ENCODE peak calls at places on chromosomes 11 and 22, in nine cellular contexts. H, U, L, Y, P, G, O, W and F are unnamed samples.

GRCh38 chr11:32448232-32448631 is 12.9 kb upstream of the WT1 start:
- DNase-seq in H (no peak), U (peak; percentile 14), L (no peak), Y (peak; percentile 10), P (no peak), G (no peak), O (peak; percentile 74), W (no peak), F (peak; percentile 35)

GRCh38 chr11:85970593-85970992 is 98.3 kb downstream of the PICALM start:
- DNase-seq in H (no peak), U (no peak), L (no peak), Y (no peak), P (no peak), G (no peak), O (no peak), W (no peak), F (no peak)

GRCh38 chr11:18172686-18173085 is at the start of gene MRGPRX4:
- DNase-seq in H (no peak), U (no peak), L (no peak), Y (no peak), P (no peak), G (no peak), O (no peak), W (no peak), F (no peak)

GRCh38 chr22:48661984-48662383 is 1165.7 kb downstream of the BRD1 start:
- DNase-seq in H (no peak), U (no peak), L (no peak), Y (no peak), P (no peak), G (no peak), O (no peak), W (no peak), F (no peak)

GRCh38 chr11:60870733-60871377 is 3.5 kb downstream of the ZP1 start:
- DNase-seq in H (no peak), U (no peak), L (no peak), Y (no peak), P (peak; percentile 28), G (no peak), O (no peak), W (peak; percentile 31), F (no peak)

GRCh38 chr11:86214710-86215109 is 29.8 kb upstream of the EED start:
- DNase-seq in H (no peak), U (no peak), L (no peak), Y (no peak), P (peak; percentile 91), G (no peak), O (no peak), W (no peak), F (peak; percentile 64)

GRCh38 chr11:64251722-64251985 is 324 bp downstream of the PLCB3 start:
- DNase-seq in H (no peak), U (no peak), L (no peak), Y (no peak), P (no peak), G (no peak), O (no peak), W (no peak), F (no peak)

GRCh38 chr22:45039206-45039605 is 29.4 kb upstream of the PHF21B start:
- DNase-seq in H (no peak), U (no peak), L (no peak), Y (no peak), P (no peak), G (no peak), O (no peak), W (no peak), F (no peak)

GRCh38 chr11:125070699-125071254 is 7.7 kb downstream of the SLC37A2 start:
- DNase-seq in H (no peak), U (peak; percentile 83), L (peak; percentile 64), Y (peak; percentile 49), P (peak; percentile 60), G (peak; percentile 85), O (no peak), W (peak; percentile 36), F (peak; percentile 80)

GRCh38 chr22:48894804-48895250 is 932.8 kb downstream of the BRD1 start:
- DNase-seq in H (no peak), U (no peak), L (no peak), Y (no peak), P (no peak), G (no peak), O (no peak), W (no peak), F (no peak)

GRCh38 chr22:37746366-37747089 is 49.7 kb downstream of the TRIOBP start:
- DNase-seq in H (peak; percentile 45), U (no peak), L (no peak), Y (no peak), P (no peak), G (no peak), O (peak; percentile 36), W (no peak), F (peak; percentile 55)

GRCh38 chr11:42967653-42968052 is 344.1 kb upstream of the API5 start:
- DNase-seq in H (no peak), U (no peak), L (no peak), Y (no peak), P (no peak), G (no peak), O (no peak), W (no peak), F (no peak)

GRCh38 chr22:43562843-43563242 is 151.0 kb downstream of the MPPED1 start:
- DNase-seq in H (no peak), U (no peak), L (no peak), Y (no peak), P (no peak), G (no peak), O (no peak), W (no peak), F (no peak)

GRCh38 chr11:97745515-97746050 is 1275.2 kb upstream of the CNTN5 start:
- DNase-seq in H (no peak), U (no peak), L (no peak), Y (no peak), P (no peak), G (no peak), O (no peak), W (no peak), F (no peak)

GRCh38 chr11:57614234-57614772 is 16.8 kb downstream of the SERPING1 start:
- DNase-seq in H (no peak), U (no peak), L (no peak), Y (no peak), P (no peak), G (no peak), O (no peak), W (no peak), F (no peak)

GRCh38 chr11:32729976-32730375 is 64.5 kb downstream of the CCDC73 start:
- DNase-seq in H (no peak), U (no peak), L (no peak), Y (no peak), P (no peak), G (no peak), O (no peak), W (no peak), F (no peak)

DNA sequence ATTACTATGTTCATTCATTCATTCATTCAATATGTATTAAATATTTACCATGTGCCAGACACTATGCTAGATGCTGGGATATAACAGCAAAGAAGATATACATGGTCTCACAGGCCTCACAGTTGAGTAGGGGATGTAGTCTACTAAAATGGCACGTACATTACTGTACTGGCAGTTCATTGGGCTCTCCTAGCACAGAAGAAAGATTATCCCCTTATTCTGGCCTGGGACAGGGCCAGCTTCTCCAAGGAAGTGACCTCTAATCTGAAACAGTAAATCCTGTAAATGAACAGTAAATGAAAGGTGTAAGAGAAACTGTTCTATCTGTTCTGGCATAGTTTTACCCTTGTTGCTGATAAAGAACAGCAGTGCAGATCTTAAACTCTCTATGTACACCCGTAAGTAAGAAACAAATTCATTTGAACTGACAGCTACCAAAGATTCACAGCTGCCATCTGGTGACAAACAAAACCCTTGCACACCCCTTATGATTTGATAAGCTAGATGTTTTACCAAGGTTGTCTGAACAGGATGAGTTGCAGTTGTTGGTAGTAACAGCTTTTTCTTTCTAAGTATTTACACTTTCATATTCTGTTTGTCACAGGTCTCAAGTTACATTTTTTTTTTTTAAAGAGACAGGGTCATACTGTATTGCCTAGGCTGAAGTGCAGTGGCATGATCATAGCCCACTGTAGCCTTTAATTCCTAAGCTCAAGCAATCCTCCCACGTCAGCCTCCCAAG is 263.1 kb downstream of the TMEM135 start:
- DNase-seq in H (no peak), U (peak; percentile 10), L (peak; percentile 4), Y (no peak), P (no peak), G (no peak), O (no peak), W (peak; percentile 54), F (no peak)
- TF ChIP-seq CTCF in H (no peak), U (no peak), L (no peak), Y (no peak), P (no peak), G (no peak), O (no peak), W (peak; percentile 22), F (no peak)

DNA sequence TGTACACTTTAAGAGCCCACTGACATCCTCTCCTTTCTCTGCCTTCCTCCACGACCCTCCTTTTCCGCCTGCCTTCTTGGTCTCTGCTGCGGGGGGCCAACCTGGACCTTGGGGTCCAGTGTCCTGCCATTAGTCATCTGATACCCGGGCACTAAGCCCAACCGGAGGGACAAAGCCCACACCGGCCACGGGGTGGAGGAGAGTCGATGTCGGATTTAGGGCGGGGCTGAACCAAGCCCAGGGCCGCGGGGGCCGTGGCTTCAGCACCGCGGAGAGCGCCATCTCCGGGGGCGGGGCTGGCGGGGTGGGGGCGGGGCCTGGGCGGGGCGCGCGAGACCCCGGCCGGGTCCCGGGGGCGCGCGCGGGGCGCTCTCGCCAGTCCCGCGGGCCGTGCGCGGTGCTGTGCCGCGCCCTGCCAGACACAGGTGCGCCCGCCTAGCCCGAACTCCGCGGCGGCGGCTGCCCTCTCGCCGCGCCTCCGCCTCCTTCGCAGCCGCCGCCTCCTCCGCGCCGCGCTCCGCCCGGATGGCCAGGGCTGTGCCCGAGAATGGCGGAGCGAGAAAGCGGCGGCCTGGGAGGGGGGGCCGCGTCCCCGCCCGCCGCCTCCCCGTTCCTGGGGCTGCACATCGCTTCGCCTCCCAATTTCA is at the start of gene MAPK8IP1:
- DNase-seq in H (peak; percentile 76), U (peak; percentile 19), L (no peak), Y (no peak), P (peak; percentile 47), G (peak; percentile 26), O (peak; percentile 94), W (peak; percentile 76), F (peak; percentile 90)
- TF ChIP-seq CTCF in H (no peak), U (no peak), L (no peak), Y (no peak), P (no peak), G (no peak), O (peak; percentile 24), W (no peak), F (no peak)

DNA sequence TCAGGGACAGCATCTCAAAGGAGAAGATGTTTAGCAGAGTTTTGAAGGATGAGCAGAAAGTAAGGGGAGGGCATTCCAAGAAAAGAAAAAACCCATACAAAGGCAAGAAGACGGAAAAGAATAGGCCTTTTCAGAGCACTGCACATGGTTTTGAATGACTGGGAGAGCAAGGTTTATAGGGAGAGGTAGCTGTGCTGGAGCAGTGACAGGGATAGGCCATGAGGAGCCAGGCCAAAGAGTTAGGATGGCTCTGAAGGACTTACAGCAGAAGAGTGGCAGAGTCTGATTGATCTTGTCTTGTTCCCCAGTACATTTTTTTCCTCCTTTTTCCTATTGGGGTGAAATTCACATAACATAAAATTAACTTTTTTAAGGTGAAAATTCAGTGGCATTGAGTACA is 55.8 kb upstream of the PAK1 start:
- DNase-seq in H (no peak), U (no peak), L (no peak), Y (no peak), P (no peak), G (no peak), O (no peak), W (no peak), F (no peak)
- TF ChIP-seq CTCF in H (no peak), U (no peak), L (no peak), Y (no peak), P (no peak), G (no peak), O (no peak), W (no peak), F (no peak)

GRCh38 chr22:23240639-23241389 is 60.5 kb downstream of the BCR start:
- DNase-seq in H (peak; percentile 62), U (no peak), L (no peak), Y (no peak), P (peak; percentile 56), G (no peak), O (peak; percentile 50), W (no peak), F (no peak)
- TF ChIP-seq CTCF in H (no peak), U (peak; percentile 23), L (peak; percentile 8), Y (peak; percentile 53), P (no peak), G (peak; percentile 11), O (peak; percentile 47), W (no peak), F (peak; percentile 19)